ENCODE peak calls at places on chromosome 22, in five cellular contexts. L, X, W, Q and V are unnamed samples.

GRCh38 chr22:27223317-27224177 is 566.2 kb downstream of the MIAT start:
- ATAC-seq in L (no peak), W (no peak), Q (no peak), X (peak), V (peak)

GRCh38 chr22:27626675-27627443 is 174.7 kb downstream of the MN1 start:
- ATAC-seq in Q (peak), X (no peak), L (no peak), W (no peak), V (no peak)

GRCh38 chr22:22910272-22911240 is 22.9 kb downstream of the IGLL5 start:
- ATAC-seq in W (no peak), L (no peak), Q (no peak), X (no peak), V (no peak)

GRCh38 chr22:48492371-48493320 is 1335.0 kb downstream of the BRD1 start:
- ATAC-seq in X (peak), W (peak), Q (peak), L (peak), V (no peak)

GRCh38 chr22:47716890-47717615 is 954.6 kb downstream of the TBC1D22A start:
- ATAC-seq in Q (no peak), X (no peak), W (peak), L (no peak), V (no peak)

GRCh38 chr22:17842386-17842785 is 68.1 kb upstream of the BID start:
- ATAC-seq in W (no peak), L (peak), Q (no peak), X (no peak), V (no peak)

GRCh38 chr22:32917577-32918375 is 116.3 kb downstream of the TIMP3 start:
- ATAC-seq in L (no peak), W (no peak), Q (no peak), X (no peak), V (no peak)

GRCh38 chr22:17772249-17772962 is 1.9 kb downstream of the BID start:
- ATAC-seq in Q (no peak), W (no peak), X (peak), L (peak), V (no peak)

GRCh38 chr22:26367402-26368245 is 61.4 kb upstream of the ASPHD2 start:
- ATAC-seq in Q (peak), L (peak), W (peak), X (no peak), V (no peak)

GRCh38 chr22:31327786-31328544 is 18.2 kb downstream of the PATZ1 start:
- ATAC-seq in X (no peak), Q (no peak), L (no peak), W (no peak), V (peak)

GRCh38 chr22:23913661-23914353 is 19.6 kb downstream of the MIF start:
- ATAC-seq in L (peak), X (peak), Q (peak), W (peak), V (peak)
- TF ChIP-seq EP300 in L (no peak), X (no peak), Q (no peak), W (no peak), V (no peak)

GRCh38 chr22:35522571-35523149 is 18.0 kb upstream of the RASD2 start:
- ATAC-seq in W (no peak), Q (no peak), L (no peak), X (no peak), V (no peak)
- H3K27ac ChIP-seq in W (no peak), Q (no peak), L (no peak), X (no peak), V (no peak)

DNA sequence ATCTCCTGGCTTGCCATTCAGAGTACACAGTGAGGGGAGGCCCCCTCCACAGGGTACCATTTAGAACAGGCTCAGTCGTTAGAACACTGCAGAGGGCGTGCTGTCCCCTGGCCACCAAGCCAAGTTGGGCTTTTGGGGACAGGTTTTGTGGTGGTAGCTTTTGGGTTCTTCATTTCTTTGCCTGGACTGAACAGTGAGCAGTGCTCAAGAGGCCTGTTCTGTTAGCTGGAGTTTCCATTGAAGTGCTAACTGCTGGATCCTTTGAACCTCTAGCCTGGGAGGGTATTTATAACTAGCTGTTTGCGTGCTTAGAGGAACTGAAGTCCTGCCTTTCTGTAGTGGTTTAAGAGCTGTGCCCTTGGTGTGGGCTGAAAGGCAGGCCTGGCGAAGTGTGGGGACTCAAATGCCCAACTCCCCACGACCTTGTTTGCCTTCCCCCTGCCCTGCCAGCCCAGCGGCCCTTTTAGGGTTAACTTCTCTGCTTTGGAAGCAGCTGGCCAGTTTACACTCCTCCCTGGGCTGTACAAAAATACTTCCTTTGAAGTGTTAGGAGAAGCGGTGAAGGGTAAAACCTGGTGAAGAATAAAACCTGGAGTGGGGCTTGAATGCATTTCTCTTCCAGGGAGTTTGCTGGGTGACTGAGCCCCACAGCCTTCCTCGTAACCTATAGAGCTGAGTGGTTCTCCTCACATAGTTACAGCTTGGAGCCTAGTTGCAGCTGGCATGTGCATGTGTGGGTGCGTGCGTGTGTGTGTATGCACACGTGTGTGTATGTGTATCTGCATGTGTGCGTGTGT is 34.6 kb downstream of the ZNRF3 start:
- ATAC-seq in Q (peak), L (peak), W (peak), X (peak), V (peak)
- TF ChIP-seq POLR2AphosphoS5 in Q (no peak), L (no peak), W (no peak), X (peak), V (no peak)

GRCh38 chr22:20916916-20917810 is at the start of gene CRKL:
- ATAC-seq in X (peak), L (peak), Q (peak), W (peak), V (peak)
- TF ChIP-seq EP300 in X (no peak), L (no peak), Q (peak), W (peak), V (no peak)

DNA sequence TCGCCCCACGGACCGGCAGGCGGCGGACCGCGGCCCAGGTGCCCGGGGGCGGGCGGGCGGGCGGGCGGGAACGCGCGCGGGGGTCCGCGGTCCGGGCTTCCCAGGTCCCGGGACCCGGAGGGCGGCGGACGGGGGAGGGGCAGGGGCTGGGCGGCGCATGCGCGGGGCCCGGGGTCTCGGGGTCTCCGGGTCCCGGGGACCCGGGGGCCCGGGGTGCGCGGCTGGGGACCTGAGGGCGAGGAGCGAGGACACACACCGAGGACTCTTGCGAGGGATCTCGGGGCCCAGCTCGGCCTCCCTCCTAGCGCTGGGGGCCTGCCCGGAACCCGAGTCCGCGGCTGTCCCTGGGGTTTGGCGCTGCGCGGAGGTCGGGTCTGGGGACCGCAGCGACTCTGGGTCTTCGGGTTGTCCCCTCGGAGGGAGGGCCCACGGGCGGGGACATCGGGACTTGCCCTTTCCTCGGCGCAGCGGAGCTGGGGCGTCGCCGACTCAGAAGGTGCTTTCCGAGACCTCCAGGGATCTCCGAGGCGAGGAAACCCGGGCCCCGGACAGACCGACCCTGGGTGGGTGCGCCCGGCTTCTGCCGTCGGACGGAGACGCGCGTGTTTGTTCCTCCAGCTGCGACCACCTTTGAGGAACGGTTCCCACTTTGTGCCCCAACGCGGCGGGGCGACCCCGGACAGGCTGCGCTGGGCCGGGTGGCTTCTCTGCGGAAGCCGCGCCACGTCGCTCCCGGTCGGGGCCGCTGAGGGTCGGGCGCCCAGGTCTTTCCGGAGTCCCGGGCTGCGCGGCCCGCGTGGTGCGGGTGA is 493 bp downstream of the PPARA start:
- ATAC-seq in Q (peak), W (peak), L (peak), X (no peak), V (peak)
- H3K27ac ChIP-seq in Q (peak), W (peak), L (peak), X (peak), V (peak)

GRCh38 chr22:24555160-24555495 is 190 bp upstream of the GUCD1 start:
- ATAC-seq in X (peak), W (peak), L (peak), Q (peak), V (peak)

GRCh38 chr22:24550902-24551229 is 4.1 kb downstream of the GUCD1 start:
- ATAC-seq in X (no peak), L (no peak), W (no peak), Q (no peak), V (no peak)

GRCh38 chr22:24555496-24556253 is at the start of gene SNRPD3:
- ATAC-seq in X (peak), L (peak), Q (peak), W (peak), V (peak)

GRCh38 chr22:24553597-24554315 is 1.2 kb downstream of the GUCD1 start:
- ATAC-seq in W (no peak), L (no peak), X (no peak), Q (no peak), V (no peak)

GRCh38 chr22:24554316-24555159 is at the start of gene GUCD1:
- ATAC-seq in L (peak), X (no peak), Q (peak), W (peak), V (peak)
- TF ChIP-seq POLR2AphosphoS5 in L (peak), X (peak), Q (peak), W (no peak), V (peak)

GRCh38 chr22:35458547-35459422 is 58.8 kb downstream of the MCM5 start:
- ATAC-seq in L (no peak), W (no peak), X (peak), Q (peak), V (no peak)
- TF ChIP-seq EP300 in L (no peak), W (no peak), X (no peak), Q (no peak), V (no peak)

GRCh38 chr22:45529966-45530575 is 27.4 kb downstream of the FBLN1 start:
- ATAC-seq in L (no peak), X (no peak), Q (no peak), W (no peak), V (no peak)

GRCh38 chr22:45534339-45535192 is 31.9 kb downstream of the FBLN1 start:
- ATAC-seq in W (no peak), X (no peak), Q (no peak), L (no peak), V (peak)

GRCh38 chr22:45531441-45531840 is 28.8 kb downstream of the FBLN1 start:
- ATAC-seq in W (no peak), Q (no peak), X (no peak), L (no peak), V (no peak)

GRCh38 chr22:45533731-45534130 is 31.0 kb downstream of the FBLN1 start:
- ATAC-seq in W (no peak), L (no peak), Q (no peak), X (no peak), V (no peak)

GRCh38 chr22:45531944-45532631 is 29.4 kb downstream of the FBLN1 start:
- ATAC-seq in Q (no peak), X (no peak), W (no peak), L (peak), V (no peak)
- H3K27ac ChIP-seq in Q (no peak), X (no peak), W (no peak), L (no peak), V (peak)